ENCODE peak calls at places on chromosomes 12 and 14, in five cellular contexts. C, S, H, P and T are unnamed samples.

GRCh38 chr12:30546121-30546520 is 149.5 kb downstream of the IPO8 start:
- DNase-seq in H (no peak), S (no peak), C (no peak), P (no peak), T (no peak)

GRCh38 chr12:4580165-4580773 is 18.3 kb downstream of the DYRK4 start:
- DNase-seq in H (no peak), C (no peak), P (no peak), S (no peak), T (no peak)

GRCh38 chr14:77242752-77243151 is 28.3 kb downstream of the NGB start:
- DNase-seq in P (no peak), C (no peak), H (no peak), S (no peak), T (no peak)

GRCh38 chr12:90510948-90511347 is 444.0 kb downstream of the CCER1 start:
- DNase-seq in C (no peak), P (no peak), H (peak; percentile 78), S (peak; percentile 71), T (no peak)

GRCh38 chr12:57513266-57513665 is 7.0 kb downstream of the DDIT3 start:
- DNase-seq in C (no peak), P (no peak), H (no peak), S (no peak), T (no peak)

GRCh38 chr14:30272848-30273563 is 286.0 kb upstream of the G2E3 start:
- DNase-seq in C (no peak), S (no peak), H (no peak), P (no peak), T (no peak)

GRCh38 chr12:94074970-94075695 is 73.2 kb upstream of the PLXNC1 start:
- DNase-seq in H (peak; percentile 93), P (peak; percentile 15), S (peak; percentile 97), C (peak; percentile 48), T (no peak)

GRCh38 chr14:68616255-68616902 is 176.5 kb downstream of the ZFP36L1 start:
- DNase-seq in C (no peak), S (peak; percentile 19), P (no peak), H (peak; percentile 63), T (peak; percentile 7)

GRCh38 chr12:54360717-54361456 is 3.4 kb downstream of the GPR84 start:
- DNase-seq in S (peak; percentile 79), H (peak; percentile 82), P (peak; percentile 54), C (peak; percentile 66), T (peak; percentile 27)

GRCh38 chr12:68290126-68290525 is 36.7 kb upstream of the IL22 start:
- DNase-seq in S (no peak), P (no peak), C (no peak), H (no peak), T (peak; percentile 75)

GRCh38 chr14:89386214-89386886 is 30.7 kb downstream of the FOXN3 start:
- DNase-seq in H (peak; percentile 32), P (no peak), C (no peak), S (peak; percentile 74), T (no peak)

GRCh38 chr12:94263011-94263786 is 114.8 kb downstream of the PLXNC1 start:
- DNase-seq in S (peak; percentile 6), P (no peak), C (no peak), H (no peak), T (no peak)

GRCh38 chr14:88660056-88660455 is 97.2 kb downstream of the ZC3H14 start:
- DNase-seq in P (no peak), C (no peak), H (peak; percentile 14), S (no peak), T (no peak)

GRCh38 chr12:26281320-26281719 is 85.9 kb downstream of the SSPN start:
- DNase-seq in C (no peak), H (peak; percentile 31), S (peak; percentile 61), P (no peak), T (no peak)

GRCh38 chr12:106137456-106138278 is 1.1 kb downstream of the NUAK1 start:
- DNase-seq in S (peak; percentile 63), P (no peak), H (no peak), C (no peak), T (no peak)

GRCh38 chr14:34122081-34122480 is 171.2 kb upstream of the EGLN3 start:
- DNase-seq in C (no peak), H (no peak), P (no peak), S (no peak), T (no peak)

GRCh38 chr14:93084866-93085857 is 30.6 kb downstream of the ITPK1 start:
- DNase-seq in P (no peak), S (no peak), C (no peak), H (no peak), T (no peak)

GRCh38 chr12:128969480-128970055 is 116.3 kb downstream of the GLT1D1 start:
- DNase-seq in S (no peak), P (peak; percentile 34), C (peak; percentile 78), H (no peak), T (no peak)

GRCh38 chr14:86038401-86038985 is 508.5 kb downstream of the FLRT2 start:
- DNase-seq in C (peak; percentile 11), P (peak; percentile 11), S (peak; percentile 60), H (peak; percentile 71), T (peak; percentile 31)

GRCh38 chr12:56160894-56161667 is 2.9 kb downstream of the MYL6 start:
- DNase-seq in P (no peak), S (no peak), H (no peak), C (no peak), T (no peak)
- H3K9ac ChIP-seq in P (peak overlapping the region; percentile 98), S (peak overlapping the region; percentile 97), H (peak overlapping the region; percentile 21), C (peak overlapping the region; percentile 94), T (no peak overlapping the region)

DNA sequence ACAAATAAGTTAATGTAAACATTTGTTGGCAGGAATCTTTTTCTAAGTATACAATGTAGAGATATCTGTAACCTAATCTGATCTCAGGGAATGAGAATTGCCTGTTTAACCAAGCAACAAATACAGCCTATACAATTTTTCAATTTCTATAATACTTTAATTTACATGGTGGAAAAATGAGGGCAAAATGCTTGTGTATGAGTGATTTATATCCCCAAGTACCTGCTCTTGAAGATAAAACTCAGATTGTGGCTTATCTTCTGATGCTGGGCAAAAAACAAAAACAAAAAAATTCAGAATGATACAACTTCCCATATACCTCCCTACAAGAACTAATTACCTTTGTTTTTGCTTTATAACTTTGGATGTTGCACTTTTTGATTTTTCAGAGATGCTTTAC is 2.2 kb downstream of the CNOT2 start:
- DNase-seq in S (no peak), P (no peak), H (no peak), C (no peak), T (no peak)
- H3K9ac ChIP-seq in S (peak overlapping the region; percentile 99), P (peak overlapping the region; percentile 95), H (no peak overlapping the region), C (peak overlapping the region; percentile 96), T (no peak overlapping the region)

DNA sequence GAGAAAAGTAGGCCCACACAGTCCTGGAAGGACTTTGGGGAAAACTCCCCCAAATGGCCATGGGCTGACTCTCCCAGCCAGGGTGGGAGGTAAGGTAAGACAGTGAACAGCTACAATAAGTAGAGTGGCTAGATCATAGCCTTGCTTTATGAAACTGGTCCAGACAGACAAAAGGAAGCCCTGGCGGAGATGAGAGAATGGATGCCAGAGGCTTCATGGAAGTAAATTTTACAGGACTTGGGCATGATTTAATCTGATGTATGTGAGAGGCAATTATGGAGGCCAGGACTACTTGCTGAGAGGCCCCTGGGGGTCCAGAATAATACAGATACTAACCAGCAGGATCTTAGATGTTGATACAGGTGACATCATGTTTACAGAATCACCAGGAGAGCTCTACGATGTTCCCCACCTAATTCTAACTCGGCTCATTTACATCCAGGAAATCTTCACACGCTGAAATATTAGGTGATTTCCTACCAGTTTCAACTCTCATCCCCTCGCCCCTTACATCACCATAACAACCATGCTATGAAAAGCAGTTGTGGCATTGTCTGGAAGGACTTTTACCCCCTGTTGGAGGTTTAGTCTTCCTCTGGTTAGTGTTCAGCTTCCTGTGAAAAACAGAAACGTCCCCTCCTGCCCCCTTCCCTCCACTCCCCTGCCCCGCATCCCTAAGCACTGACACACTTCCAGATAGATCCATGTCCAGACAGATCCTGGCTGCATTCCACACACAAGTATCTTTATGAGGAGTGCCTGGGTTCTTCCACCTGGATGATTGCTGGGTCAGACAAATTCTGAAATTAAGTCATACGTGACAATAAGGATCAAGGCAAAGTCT is 39.5 kb upstream of the NT5DC3 start:
- DNase-seq in S (no peak), H (no peak), C (peak; percentile 17), P (no peak), T (peak; percentile 81)
- H3K9ac ChIP-seq in S (no peak overlapping the region), H (no peak overlapping the region), C (no peak overlapping the region), P (no peak overlapping the region), T (peak overlapping the region; percentile 26)

DNA sequence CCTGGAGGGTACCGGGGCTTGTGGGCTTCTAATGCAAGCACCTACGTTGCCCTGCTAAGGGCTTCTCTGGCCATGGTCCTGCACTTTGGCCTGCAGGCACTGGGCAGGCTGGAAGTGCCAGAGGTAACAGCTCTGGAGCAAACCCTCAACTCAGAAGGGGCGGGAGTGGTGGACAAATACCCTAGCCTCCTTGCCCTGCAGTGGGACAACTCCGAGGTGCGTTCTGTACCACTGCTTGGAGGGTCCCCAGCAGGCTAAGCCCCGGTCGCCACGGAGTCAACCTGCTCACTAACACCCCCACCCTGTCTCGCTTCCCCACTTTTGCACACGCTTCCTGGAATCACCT is 20.4 kb upstream of the BEGAIN start:
- DNase-seq in H (no peak), P (no peak), S (no peak), C (peak; percentile 27), T (no peak)
- H3K9ac ChIP-seq in H (no peak overlapping the region), P (no peak overlapping the region), S (no peak overlapping the region), C (no peak overlapping the region), T (no peak overlapping the region)

GRCh38 chr14:72416892-72417291 is 477.0 kb downstream of the DPF3 start:
- DNase-seq in S (no peak), C (peak; percentile 30), P (no peak), H (no peak), T (peak; percentile 81)
- H3K9ac ChIP-seq in S (no peak overlapping the region), C (no peak overlapping the region), P (no peak overlapping the region), H (no peak overlapping the region), T (no peak overlapping the region)

DNA sequence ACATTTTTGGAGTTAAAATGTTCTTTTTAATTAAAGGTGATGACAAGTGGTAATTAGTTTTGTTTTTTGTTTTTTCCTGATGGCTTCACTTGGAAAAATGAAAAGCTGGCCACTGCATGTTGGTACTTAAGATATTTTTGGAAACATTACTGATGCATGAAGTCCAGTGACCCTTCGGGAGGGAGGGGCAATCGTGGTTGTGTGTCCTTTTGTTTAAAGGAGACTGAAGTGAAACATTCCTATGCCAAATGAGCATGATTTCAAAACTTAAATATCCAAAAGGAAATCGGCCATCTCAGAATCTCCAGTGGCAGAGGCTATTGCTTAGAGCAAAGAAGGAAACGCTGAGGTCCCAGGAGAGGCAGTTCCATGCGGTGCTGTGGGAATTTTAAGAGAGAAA is 20.1 kb downstream of the LTBP2 start:
- DNase-seq in C (no peak), P (no peak), S (no peak), H (peak; percentile 58), T (no peak)
- H3K9ac ChIP-seq in C (no peak overlapping the region), P (no peak overlapping the region), S (no peak overlapping the region), H (no peak overlapping the region), T (no peak overlapping the region)

GRCh38 chr14:22282429-22282828 is 306.6 kb downstream of the DAD1 start:
- DNase-seq in C (no peak), P (no peak), S (no peak), H (no peak), T (no peak)
- H3K9ac ChIP-seq in C (no peak overlapping the region), P (no peak overlapping the region), S (no peak overlapping the region), H (no peak overlapping the region), T (no peak overlapping the region)

GRCh38 chr12:6267007-6267721 is 43.3 kb upstream of the PLEKHG6 start:
- DNase-seq in P (no peak), C (no peak), H (peak; percentile 45), S (peak; percentile 31), T (no peak)
- H3K9ac ChIP-seq in P (no peak overlapping the region), C (no peak overlapping the region), H (no peak overlapping the region), S (no peak overlapping the region), T (no peak overlapping the region)

GRCh38 chr12:91991397-91992187 is 154.1 kb downstream of the BTG1 start:
- DNase-seq in H (peak; percentile 28), P (no peak), C (no peak), S (no peak), T (peak; percentile 69)
- H3K9ac ChIP-seq in H (no peak overlapping the region), P (no peak overlapping the region), C (no peak overlapping the region), S (no peak overlapping the region), T (no peak overlapping the region)